ENCODE peak calls at places on chromosomes 16 and 17, in five cellular contexts. N is activated effector memory CD4-positive, alpha-beta T cell treated with anti-CD3 and anti-CD28 coated beads, Interleukin-2, amount 50 U/mL, for 16 hours; P is T-cell; A is activated gamma-delta T cell treated with Interleukin-2 at 50 U/mL for 16 hours; E is pons. T is an unnamed sample.
A peak's percentile ranks its signal among the peaks of the same experiment; 100 is the strongest.

GRCh38 chr17:31571124-31571892 is 179.8 kb downstream of the RAB11FIP4 start:
- DNase-seq in N (no peak), A (no peak), P (no peak), E (no peak), T (peak; percentile 75)

GRCh38 chr16:7703661-7704060 is 371.0 kb downstream of the RBFOX1 start:
- DNase-seq in N (no peak), A (no peak), P (no peak), E (no peak), T (no peak)

GRCh38 chr17:48457080-48457836 is 27.2 kb upstream of the SKAP1 start:
- DNase-seq in P (peak; percentile 79), N (peak; percentile 90), A (peak; percentile 72), E (peak; percentile 10), T (peak; percentile 76)

GRCh38 chr17:2054740-2055493 is at the start of gene HIC1:
- DNase-seq in A (peak; percentile 71), N (peak; percentile 92), P (peak; percentile 84), E (no peak), T (peak; percentile 90)

GRCh38 chr17:28765038-28765437 is 21.2 kb downstream of the TRAF4 start:
- DNase-seq in P (no peak), A (no peak), N (no peak), E (peak; percentile 70), T (no peak)

GRCh38 chr16:17331991-17332390 is 138.8 kb downstream of the XYLT1 start:
- DNase-seq in A (no peak), P (no peak), N (no peak), E (no peak), T (no peak)

GRCh38 chr17:42759982-42760651 is 910 bp upstream of the RAMP2 start:
- DNase-seq in N (no peak), E (no peak), P (no peak), A (no peak), T (no peak)

GRCh38 chr17:50920041-50920410 is 53.9 kb upstream of the TOB1 start:
- DNase-seq in E (no peak), N (no peak), A (no peak), P (no peak), T (no peak)

GRCh38 chr17:81536299-81537290 is 8.4 kb downstream of the FSCN2 start:
- DNase-seq in P (no peak), E (no peak), N (no peak), A (no peak), T (peak; percentile 97)

GRCh38 chr16:27322858-27323780 is 9.3 kb downstream of the IL4R start:
- DNase-seq in N (peak; percentile 31), A (no peak), P (no peak), E (no peak), T (peak; percentile 52)

GRCh38 chr16:59259074-59259963 is 525.2 kb upstream of the GOT2 start:
- DNase-seq in E (no peak), P (no peak), N (no peak), A (no peak), T (no peak)

GRCh38 chr17:31392002-31392855 is 754 bp downstream of the RAB11FIP4 start:
- DNase-seq in A (no peak), P (no peak), E (no peak), N (no peak), T (no peak)

GRCh38 chr17:78449983-78450382 is 71.5 kb downstream of the PGS1 start:
- DNase-seq in P (no peak), N (no peak), A (no peak), E (no peak), T (no peak)

GRCh38 chr17:77958716-77959215 is 263 bp downstream of the TNRC6C start:
- DNase-seq in A (no peak), E (no peak), P (peak; percentile 23), N (no peak), T (no peak)

GRCh38 chr16:54178491-54178976 is 108.1 kb downstream of the IRX3 start:
- DNase-seq in P (no peak), N (no peak), A (no peak), E (no peak), T (peak; percentile 25)

GRCh38 chr17:57867126-57867525 is 17.3 kb upstream of the MRPS23 start:
- DNase-seq in P (no peak), N (no peak), E (no peak), A (no peak), T (no peak)

GRCh38 chr17:1830288-1830687 is 483 bp downstream of the RPA1 start:
- DNase-seq in P (peak; percentile 34), A (peak; percentile 10), N (peak; percentile 69), E (peak; percentile 9), T (no peak)

GRCh38 chr17:33871720-33872535 is 383.2 kb upstream of the CCL2 start:
- DNase-seq in P (no peak), E (no peak), A (no peak), N (no peak), T (no peak)

GRCh38 chr16:27226476-27226875 is 23.1 kb downstream of the KDM8 start:
- DNase-seq in E (no peak), N (no peak), A (no peak), P (no peak), T (no peak)

GRCh38 chr17:79010304-79010646 is 711 bp upstream of the CANT1 start:
- DNase-seq in E (no peak), N (no peak), P (no peak), A (no peak), T (no peak)

GRCh38 chr17:38727661-38728220 is 2.4 kb upstream of the CISD3 start:
- DNase-seq in E (no peak), A (peak; percentile 57), P (peak; percentile 41), N (peak; percentile 90), T (no peak)

GRCh38 chr16:2952679-2953078 is 11.4 kb upstream of the KREMEN2 start:
- DNase-seq in A (no peak), N (peak; percentile 58), E (no peak), P (no peak), T (peak; percentile 75)

GRCh38 chr17:44820631-44821196 is 9.4 kb downstream of the GJC1 start:
- DNase-seq in A (no peak), P (no peak), E (no peak), N (no peak), T (no peak)

GRCh38 chr17:40340880-40341807 is 23.4 kb downstream of the GJD3 start:
- DNase-seq in P (peak; percentile 88), A (peak; percentile 85), E (no peak), N (peak; percentile 94), T (peak; percentile 81)

GRCh38 chr17:34248807-34249496 is 6.1 kb upstream of the CCL2 start:
- DNase-seq in N (no peak), A (no peak), P (no peak), E (no peak), T (no peak)

GRCh38 chr17:62626719-62627218 is 701 bp upstream of the MRC2 start:
- DNase-seq in E (no peak), A (no peak), P (no peak), N (no peak), T (no peak)

GRCh38 chr17:8925141-8925540 is 40.4 kb downstream of the PIK3R5 start:
- DNase-seq in P (no peak), E (no peak), N (no peak), A (no peak), T (no peak)

GRCh38 chr17:73255671-73256181 is 6.0 kb downstream of the CPSF4L start:
- DNase-seq in N (peak; percentile 85), P (peak; percentile 55), A (peak; percentile 44), E (peak; percentile 52), T (peak; percentile 82)

GRCh38 chr17:9206989-9207317 is 185.6 kb downstream of the NTN1 start:
- DNase-seq in A (no peak), P (no peak), N (no peak), E (no peak), T (no peak)

GRCh38 chr17:69430488-69430887 is 16.0 kb downstream of the MAP2K6 start:
- DNase-seq in E (no peak), N (no peak), P (no peak), A (no peak), T (no peak)

GRCh38 chr17:8151641-8152111 is 528 bp downstream of the PER1 start:
- DNase-seq in E (no peak), A (no peak), N (peak; percentile 77), P (peak; percentile 60), T (peak; percentile 82)

GRCh38 chr16:10080031-10080772 is 102.0 kb downstream of the GRIN2A start:
- DNase-seq in A (no peak), P (no peak), N (no peak), E (peak; percentile 60), T (peak; percentile 41)